ENCODE peak calls at places on chromosomes 11 and 22, in four cellular contexts. One of them, this sample, is unnamed.

GRCh38 chr11:33874910-33875490 is 16.9 kb downstream of the LMO2 start:
- DNase-seq in heart left ventricle: no peak
- DNase-seq in activated CD4-positive, alpha-beta memory T cell treated with anti-CD3 and anti-CD28 coated beads for 36 hours: no peak
- DNase-seq in NCI-H345: no peak
- DNase-seq in this sample: no peak

GRCh38 chr11:57800444-57801184 is 39.0 kb downstream of the CTNND1 start:
- DNase-seq in heart left ventricle: no peak
- DNase-seq in activated CD4-positive, alpha-beta memory T cell treated with anti-CD3 and anti-CD28 coated beads for 36 hours: no peak
- DNase-seq in NCI-H345: peak; percentile 95
- DNase-seq in this sample: no peak

GRCh38 chr11:126718319-126718718 is 282.3 kb downstream of the KIRREL3 start:
- DNase-seq in heart left ventricle: no peak
- DNase-seq in activated CD4-positive, alpha-beta memory T cell treated with anti-CD3 and anti-CD28 coated beads for 36 hours: no peak
- DNase-seq in NCI-H345: no peak
- DNase-seq in this sample: no peak

GRCh38 chr11:71379722-71380121 is 68.5 kb downstream of the DHCR7 start:
- DNase-seq in heart left ventricle: no peak
- DNase-seq in activated CD4-positive, alpha-beta memory T cell treated with anti-CD3 and anti-CD28 coated beads for 36 hours: no peak
- DNase-seq in NCI-H345: no peak
- DNase-seq in this sample: no peak

GRCh38 chr11:6259638-6260019 is at the start of gene CCKBR:
- DNase-seq in heart left ventricle: no peak
- DNase-seq in activated CD4-positive, alpha-beta memory T cell treated with anti-CD3 and anti-CD28 coated beads for 36 hours: peak; percentile 38
- DNase-seq in NCI-H345: peak; percentile 70
- DNase-seq in this sample: no peak

GRCh38 chr11:101459020-101459419 is 124.8 kb downstream of the TRPC6 start:
- DNase-seq in heart left ventricle: no peak
- DNase-seq in activated CD4-positive, alpha-beta memory T cell treated with anti-CD3 and anti-CD28 coated beads for 36 hours: no peak
- DNase-seq in NCI-H345: no peak
- DNase-seq in this sample: no peak

GRCh38 chr11:87306260-87306861 is 268.6 kb downstream of the TMEM135 start:
- DNase-seq in heart left ventricle: no peak
- DNase-seq in activated CD4-positive, alpha-beta memory T cell treated with anti-CD3 and anti-CD28 coated beads for 36 hours: no peak
- DNase-seq in NCI-H345: no peak
- DNase-seq in this sample: no peak

GRCh38 chr11:73350908-73351636 is 25.1 kb upstream of the RELT start:
- DNase-seq in heart left ventricle: peak; percentile 55
- DNase-seq in activated CD4-positive, alpha-beta memory T cell treated with anti-CD3 and anti-CD28 coated beads for 36 hours: peak; percentile 76
- DNase-seq in NCI-H345: peak; percentile 54
- DNase-seq in this sample: no peak

GRCh38 chr22:41793871-41794270 is 6.6 kb upstream of the CCDC134 start:
- DNase-seq in heart left ventricle: no peak
- DNase-seq in activated CD4-positive, alpha-beta memory T cell treated with anti-CD3 and anti-CD28 coated beads for 36 hours: no peak
- DNase-seq in NCI-H345: no peak
- DNase-seq in this sample: no peak

GRCh38 chr22:19877626-19878339 is 23.1 kb upstream of the GNB1L start:
- DNase-seq in heart left ventricle: peak; percentile 19
- DNase-seq in activated CD4-positive, alpha-beta memory T cell treated with anti-CD3 and anti-CD28 coated beads for 36 hours: no peak
- DNase-seq in NCI-H345: no peak
- DNase-seq in this sample: no peak

GRCh38 chr22:36457688-36458450 is 23.6 kb downstream of the TXN2 start:
- DNase-seq in heart left ventricle: peak; percentile 85
- DNase-seq in activated CD4-positive, alpha-beta memory T cell treated with anti-CD3 and anti-CD28 coated beads for 36 hours: no peak
- DNase-seq in NCI-H345: no peak
- DNase-seq in this sample: peak; percentile 42